ENCODE peak calls at places on chromosomes 2 and 18, in five cellular contexts. H is HL-60, C is H9, Y is K562, R is substantia nigra. O is an unnamed sample.

GRCh38 chr18:75290737-75291358 is 80.3 kb downstream of the TSHZ1 start:
- DNase-seq in H (no peak), C (no peak), Y (no peak), R (no peak), O (no peak)

GRCh38 chr2:138722316-138722715 is 57.9 kb downstream of the NXPH2 start:
- DNase-seq in H (no peak), C (no peak), Y (no peak), R (no peak), O (no peak)

GRCh38 chr2:223598994-223599645 is 3.0 kb downstream of the SCG2 start:
- DNase-seq in H (no peak), C (no peak), Y (no peak), R (no peak), O (no peak)

GRCh38 chr2:696463-696862 is 19.3 kb upstream of the TMEM18 start:
- DNase-seq in H (no peak), C (no peak), Y (no peak), R (no peak), O (no peak)

GRCh38 chr2:73268831-73269685 is 15.2 kb downstream of the FBXO41 start:
- DNase-seq in H (no peak), C (peak), Y (no peak), R (no peak), O (no peak)

GRCh38 chr2:6959751-6960150 is 42.5 kb downstream of the RNF144A start:
- DNase-seq in H (no peak), C (no peak), Y (no peak), R (no peak), O (no peak)

GRCh38 chr18:57802166-57802868 is 798 bp downstream of the ATP8B1 start:
- DNase-seq in H (no peak), C (peak), Y (no peak), R (no peak), O (no peak)

GRCh38 chr2:42809876-42810125 is 17.4 kb upstream of the HAAO start:
- DNase-seq in H (no peak), C (peak), Y (peak), R (peak), O (peak)

GRCh38 chr2:108589786-108590185 is 55.5 kb downstream of the LIMS1 start:
- DNase-seq in H (no peak), C (no peak), Y (no peak), R (no peak), O (no peak)

GRCh38 chr2:39666489-39667141 is 898 bp downstream of the TMEM178A start:
- DNase-seq in H (no peak), C (peak), Y (no peak), R (no peak), O (no peak)

GRCh38 chr2:9830685-9831410 is 12.4 kb upstream of the TAF1B start:
- DNase-seq in H (no peak), C (no peak), Y (no peak), R (no peak), O (no peak)

GRCh38 chr18:80203243-80203642 is 44.1 kb downstream of the PARD6G start:
- DNase-seq in H (no peak), C (no peak), Y (no peak), R (no peak), O (no peak)

GRCh38 chr2:46308629-46309028 is 11.4 kb downstream of the EPAS1 start:
- DNase-seq in H (no peak), C (no peak), Y (no peak), R (no peak), O (no peak)
- H3K27ac ChIP-seq in H (no peak), C (no peak), Y (no peak), R (no peak), O (no peak)

GRCh38 chr2:141260895-141261294 is 869.9 kb downstream of the LRP1B start:
- DNase-seq in H (no peak), C (no peak), Y (no peak), R (no peak), O (no peak)

GRCh38 chr2:141259683-141260082 is 871.1 kb downstream of the LRP1B start:
- DNase-seq in H (no peak), C (no peak), Y (no peak), R (no peak), O (no peak)

DNA sequence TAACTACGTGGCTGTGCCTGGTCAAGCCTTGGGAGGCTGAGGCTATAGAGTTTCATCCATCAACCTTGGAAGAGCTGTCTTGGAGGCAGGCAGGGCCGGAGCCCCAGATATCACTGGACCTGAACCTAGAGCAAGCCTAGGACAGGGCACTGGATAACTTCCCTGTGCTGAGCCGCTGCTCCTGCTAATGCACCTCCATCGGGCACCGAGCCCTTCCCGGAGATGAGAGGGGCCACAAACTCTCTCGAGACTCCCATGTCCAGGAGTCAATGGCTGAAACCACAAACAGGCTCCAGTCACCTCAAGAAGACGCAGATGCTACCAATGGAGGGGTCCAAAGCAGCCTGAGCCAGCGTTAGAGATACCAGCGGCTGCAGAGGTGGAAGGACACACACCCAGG is 866.0 kb downstream of the LRP1B start:
- DNase-seq in H (no peak), C (no peak), Y (no peak), R (no peak), O (no peak)
- H3K27ac ChIP-seq in H (no peak), C (no peak), Y (no peak), R (no peak), O (no peak)

GRCh38 chr2:170222842-170223241 is 44.9 kb downstream of the MYO3B start:
- DNase-seq in H (no peak), C (no peak), Y (no peak), R (no peak), O (no peak)
- H3K27ac ChIP-seq in H (no peak), C (no peak), Y (no peak), R (no peak), O (no peak)

GRCh38 chr2:69424410-69424809 is 12.8 kb downstream of the NFU1 start:
- DNase-seq in H (no peak), C (no peak), Y (no peak), R (no peak), O (no peak)
- H3K27ac ChIP-seq in H (no peak), C (no peak), Y (no peak), R (no peak), O (no peak)

GRCh38 chr2:216056739-216057138 is 24.9 kb downstream of the PECR start:
- DNase-seq in H (no peak), C (no peak), Y (no peak), R (no peak), O (no peak)
- H3K27ac ChIP-seq in H (no peak), C (no peak), Y (no peak), R (no peak), O (no peak)

DNA sequence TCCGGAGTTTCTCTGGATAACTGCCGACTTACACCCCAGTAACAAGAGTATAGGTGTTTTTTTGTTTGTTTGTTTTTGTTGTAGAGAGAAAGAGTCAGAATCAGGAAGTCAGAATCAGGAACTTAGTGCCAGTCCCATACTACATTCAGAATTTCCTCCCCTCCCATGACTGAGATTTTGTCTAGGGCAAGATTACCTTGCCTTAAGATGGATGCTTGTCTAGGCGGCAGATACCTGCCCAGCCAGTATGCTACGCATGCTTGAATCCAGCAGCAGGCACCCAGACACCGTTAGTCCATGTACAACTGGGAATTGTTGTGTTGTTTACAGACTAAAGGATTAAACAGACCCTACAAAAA is 6.1 kb downstream of the XRCC5 start:
- DNase-seq in H (no peak), C (no peak), Y (no peak), R (no peak), O (no peak)
- H3K27ac ChIP-seq in H (peak), C (peak), Y (peak), R (peak), O (peak)

GRCh38 chr2:45772038-45772437 is 120.6 kb downstream of the PRKCE start:
- DNase-seq in H (no peak), C (no peak), Y (no peak), R (no peak), O (no peak)

GRCh38 chr2:45771251-45771650 is 119.8 kb downstream of the PRKCE start:
- DNase-seq in H (peak), C (peak), Y (no peak), R (peak), O (peak)

GRCh38 chr2:45769786-45770576 is 118.5 kb downstream of the PRKCE start:
- DNase-seq in H (peak), C (no peak), Y (no peak), R (no peak), O (no peak)

GRCh38 chr2:45773909-45774308 is 122.4 kb downstream of the PRKCE start:
- DNase-seq in H (no peak), C (no peak), Y (no peak), R (no peak), O (no peak)

GRCh38 chr2:45770773-45771172 is 119.3 kb downstream of the PRKCE start:
- DNase-seq in H (no peak), C (no peak), Y (no peak), R (no peak), O (no peak)
- H3K27ac ChIP-seq in H (no peak), C (no peak), Y (no peak), R (no peak), O (peak)

GRCh38 chr18:61984293-61984692 is 91.5 kb upstream of the RNF152 start:
- DNase-seq in H (no peak), C (no peak), Y (no peak), R (no peak), O (no peak)
- H3K27ac ChIP-seq in H (no peak), C (no peak), Y (no peak), R (no peak), O (no peak)

DNA sequence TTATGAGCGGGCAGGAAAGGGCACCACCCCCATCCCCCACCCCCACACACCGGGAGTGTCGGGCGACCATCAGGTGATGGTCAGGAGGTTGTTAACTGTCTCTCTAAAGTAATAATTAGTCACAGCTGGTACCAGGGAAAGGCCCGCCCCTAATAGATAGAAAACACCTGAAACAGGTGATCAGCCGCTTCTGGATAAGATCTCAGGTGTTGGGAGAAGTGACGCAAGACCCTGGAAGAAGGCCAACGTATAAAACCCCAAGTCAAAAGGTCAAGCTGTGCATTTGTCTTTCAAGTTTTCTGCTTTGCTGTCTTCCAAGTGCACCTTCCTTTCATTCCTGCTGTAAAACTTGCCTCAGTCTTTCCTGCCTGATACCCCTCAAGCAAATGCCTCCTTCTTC is 59.6 kb upstream of the LINC00305 start:
- DNase-seq in H (no peak), C (no peak), Y (no peak), R (no peak), O (no peak)
- H3K27ac ChIP-seq in H (no peak), C (no peak), Y (no peak), R (no peak), O (no peak)

GRCh38 chr2:233487748-233488345 is 78.7 kb downstream of the USP40 start:
- DNase-seq in H (no peak), C (no peak), Y (no peak), R (no peak), O (no peak)
- H3K27ac ChIP-seq in H (no peak), C (no peak), Y (no peak), R (no peak), O (peak)

O was measured in lung.